ENCODE peak calls at places on chromosomes 12 and 14, in ten cellular contexts. W, I, Y, X, O, M, U, K, E and S are unnamed samples.

GRCh38 chr14:24576766-24577165 is 716 bp upstream of the CTSG start:
- DNase-seq in W (no peak), I (no peak), Y (no peak), X (no peak), O (no peak), M (no peak), U (no peak), K (no peak), E (no peak), S (no peak)

GRCh38 chr12:130155416-130156073 is 6.7 kb upstream of the FZD10 start:
- DNase-seq in W (no peak), I (peak), Y (peak), X (no peak), O (no peak), M (no peak), U (no peak), K (no peak), E (no peak), S (no peak)

GRCh38 chr12:20716037-20716436 is 20.9 kb downstream of the SLCO1C1 start:
- DNase-seq in W (no peak), I (no peak), Y (no peak), X (peak), O (peak), M (no peak), U (no peak), K (no peak), E (no peak), S (peak)

GRCh38 chr12:25276199-25276937 is 25.6 kb upstream of the KRAS start:
- DNase-seq in W (no peak), I (no peak), Y (no peak), X (no peak), O (peak), M (peak), U (peak), K (peak), E (no peak), S (peak)

GRCh38 chr12:26628234-26628633 is 204.8 kb downstream of the ITPR2 start:
- DNase-seq in W (no peak), I (no peak), Y (no peak), X (no peak), O (no peak), M (peak), U (no peak), K (no peak), E (no peak), S (no peak)

GRCh38 chr14:104217486-104218360 is 79.3 kb downstream of the KIF26A start:
- DNase-seq in W (peak), I (peak), Y (no peak), X (no peak), O (no peak), M (no peak), U (no peak), K (no peak), E (no peak), S (no peak)

GRCh38 chr14:52834440-52834842 is 43.0 kb upstream of the GNPNAT1 start:
- DNase-seq in W (no peak), I (no peak), Y (no peak), X (no peak), O (no peak), M (peak), U (peak), K (peak), E (no peak), S (no peak)

GRCh38 chr12:119797090-119797489 is 80.0 kb downstream of the CIT start:
- DNase-seq in W (no peak), I (no peak), Y (no peak), X (no peak), O (no peak), M (no peak), U (no peak), K (no peak), E (no peak), S (no peak)

GRCh38 chr12:70197362-70197744 is 45.9 kb upstream of the CNOT2 start:
- DNase-seq in W (no peak), I (no peak), Y (no peak), X (no peak), O (no peak), M (peak), U (no peak), K (no peak), E (no peak), S (no peak)

GRCh38 chr12:101685121-101685520 is 12.3 kb upstream of the CHPT1 start:
- DNase-seq in W (no peak), I (no peak), Y (no peak), X (no peak), O (no peak), M (peak), U (no peak), K (no peak), E (no peak), S (no peak)

GRCh38 chr12:72236071-72236705 is 36.0 kb upstream of the TRHDE start:
- DNase-seq in W (no peak), I (no peak), Y (no peak), X (no peak), O (no peak), M (peak), U (no peak), K (no peak), E (no peak), S (no peak)

GRCh38 chr12:132710062-132710421 is 600 bp upstream of the PGAM5 start:
- DNase-seq in W (no peak), I (no peak), Y (no peak), X (peak), O (no peak), M (no peak), U (no peak), K (no peak), E (no peak), S (peak)

GRCh38 chr12:34291426-34291901 is 269.2 kb downstream of the ALG10 start:
- DNase-seq in W (peak), I (no peak), Y (no peak), X (no peak), O (no peak), M (no peak), U (no peak), K (no peak), E (peak), S (no peak)

GRCh38 chr14:92753250-92753649 is 4.8 kb upstream of the LGMN start:
- DNase-seq in W (no peak), I (no peak), Y (peak), X (no peak), O (no peak), M (no peak), U (no peak), K (no peak), E (no peak), S (no peak)

GRCh38 chr12:69701821-69702220 is 2.7 kb upstream of the BEST3 start:
- DNase-seq in W (no peak), I (no peak), Y (no peak), X (no peak), O (no peak), M (no peak), U (no peak), K (no peak), E (no peak), S (no peak)

DNA sequence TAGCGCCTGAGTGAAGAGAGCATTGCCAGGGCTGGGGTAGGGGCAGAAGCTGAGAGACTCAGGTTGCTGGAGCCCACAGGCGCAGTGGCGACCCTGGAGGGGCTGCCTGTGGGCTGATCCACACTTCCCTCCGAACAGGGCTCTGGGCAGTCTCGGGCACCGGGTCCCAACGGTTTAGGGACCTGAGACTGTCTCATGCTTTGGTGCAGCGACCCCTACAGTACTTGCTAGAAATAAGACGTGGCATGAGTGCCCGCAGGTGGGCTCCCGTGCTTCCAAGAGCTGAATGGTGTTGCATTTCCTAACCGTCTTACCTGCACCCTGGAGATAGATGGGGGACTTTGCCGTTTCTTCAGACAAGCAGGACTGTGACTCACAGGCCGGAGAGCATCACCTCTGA is 57.4 kb downstream of the AACS start:
- DNase-seq in W (no peak), I (no peak), Y (no peak), X (peak), O (no peak), M (no peak), U (no peak), K (no peak), E (no peak), S (no peak)
- TF ChIP-seq CTCF in W (no peak), I (no peak), Y (no peak), X (peak), O (no peak), M (no peak), U (no peak), K (peak), E (no peak), S (no peak)

GRCh38 chr12:131500564-131500963 is 210.3 kb upstream of the SFSWAP start:
- DNase-seq in W (no peak), I (no peak), Y (no peak), X (no peak), O (no peak), M (no peak), U (no peak), K (no peak), E (no peak), S (no peak)
- H3K4me3 ChIP-seq in W (no peak), I (no peak), Y (no peak), X (no peak), O (no peak), M (no peak), U (no peak), K (no peak), E (no peak), S (no peak)

GRCh38 chr14:59354666-59355065 is 110.5 kb downstream of the GPR135 start:
- DNase-seq in W (no peak), I (no peak), Y (no peak), X (no peak), O (no peak), M (peak), U (no peak), K (no peak), E (no peak), S (no peak)
- TF ChIP-seq CTCF in W (no peak), I (no peak), Y (no peak), X (no peak), O (no peak), M (no peak), U (no peak), K (no peak), E (no peak), S (no peak)

GRCh38 chr12:457676-458075 is 2.1 kb upstream of the B4GALNT3 start:
- DNase-seq in W (no peak), I (no peak), Y (no peak), X (no peak), O (no peak), M (no peak), U (no peak), K (no peak), E (no peak), S (peak)

GRCh38 chr12:449203-449602 is 10.5 kb upstream of the B4GALNT3 start:
- DNase-seq in W (no peak), I (no peak), Y (no peak), X (no peak), O (no peak), M (no peak), U (no peak), K (no peak), E (no peak), S (no peak)

GRCh38 chr12:450438-450837 is 9.3 kb upstream of the B4GALNT3 start:
- DNase-seq in W (no peak), I (no peak), Y (no peak), X (no peak), O (no peak), M (no peak), U (no peak), K (no peak), E (no peak), S (no peak)

GRCh38 chr12:455821-456220 is 3.9 kb upstream of the B4GALNT3 start:
- DNase-seq in W (no peak), I (no peak), Y (no peak), X (no peak), O (no peak), M (no peak), U (no peak), K (no peak), E (no peak), S (no peak)

DNA sequence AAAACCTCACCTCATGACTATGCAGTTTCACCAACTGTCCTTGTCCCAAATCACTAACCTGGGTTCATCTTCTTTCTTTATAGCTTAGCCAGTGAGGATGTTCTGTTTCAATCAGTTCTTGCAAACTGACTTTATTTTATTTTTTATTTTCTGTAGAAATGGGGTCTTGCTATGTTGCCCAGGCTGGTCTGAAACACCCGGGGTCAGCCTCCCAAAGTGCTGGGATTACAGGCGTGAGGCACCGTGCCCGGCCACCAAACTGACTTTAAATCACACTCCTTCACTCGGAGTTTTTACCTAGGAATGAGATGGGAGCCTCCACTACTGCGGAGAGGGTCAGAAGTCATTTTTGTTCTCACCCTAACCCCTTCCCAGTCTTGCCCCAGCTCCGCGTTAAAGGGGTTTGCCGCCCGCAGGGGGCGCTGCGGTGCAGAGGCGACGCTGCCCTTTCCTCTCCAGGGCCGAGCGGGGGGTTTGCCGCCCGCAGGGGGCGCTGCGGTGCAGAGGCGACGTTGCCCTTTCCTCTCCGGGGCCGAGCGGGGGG is 7.0 kb upstream of the B4GALNT3 start:
- DNase-seq in W (peak), I (peak), Y (no peak), X (no peak), O (no peak), M (no peak), U (no peak), K (no peak), E (no peak), S (peak)
- H3K4me3 ChIP-seq in W (no peak), I (no peak), Y (no peak), X (no peak), O (no peak), M (no peak), U (no peak), K (no peak), E (no peak), S (no peak)

DNA sequence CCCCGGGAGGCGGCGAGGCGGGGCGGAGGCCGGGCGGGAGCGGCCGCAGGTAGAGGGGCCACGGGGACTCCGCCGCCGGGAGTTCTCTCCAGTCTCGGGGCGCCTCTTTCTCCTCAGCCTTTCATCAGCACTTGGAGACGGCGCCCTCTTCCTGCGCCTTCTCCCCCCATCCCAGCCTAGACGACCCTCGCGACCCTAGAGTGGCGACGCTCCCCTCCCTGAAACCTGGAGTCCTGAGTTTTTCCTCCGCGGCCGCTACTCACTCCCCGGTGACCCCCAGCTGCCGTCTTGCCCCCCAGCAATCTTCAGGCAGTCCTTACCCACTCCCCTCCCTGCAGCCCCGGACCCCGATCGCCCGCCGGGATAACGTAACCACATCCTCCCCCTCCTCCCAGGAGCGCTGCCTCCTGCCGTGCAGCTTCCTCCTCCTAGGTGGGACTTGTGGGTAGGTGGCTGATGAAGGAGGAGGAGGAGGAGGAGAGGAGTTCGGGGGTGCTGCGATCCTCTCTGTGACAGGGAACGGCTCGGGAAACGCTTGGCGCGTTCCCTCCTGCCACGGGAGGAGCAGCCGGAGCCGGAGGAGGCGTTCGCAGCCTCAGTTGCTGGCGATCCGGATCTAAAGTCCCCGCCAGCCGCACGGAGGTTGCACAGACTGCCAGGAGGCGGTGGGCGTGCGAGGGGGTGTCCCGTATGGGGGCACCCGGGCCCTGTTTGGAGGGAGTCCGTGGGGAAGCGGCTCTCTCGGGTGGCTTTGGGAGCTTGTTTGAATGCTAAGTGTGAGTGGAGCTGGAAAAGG is 889 bp downstream of the PLEKHA5 start:
- DNase-seq in W (peak), I (peak), Y (peak), X (peak), O (no peak), M (peak), U (peak), K (no peak), E (no peak), S (no peak)
- TF ChIP-seq CTCF in W (no peak), I (no peak), Y (no peak), X (no peak), O (no peak), M (no peak), U (no peak), K (peak), E (no peak), S (no peak)

GRCh38 chr14:23308721-23309445 is 2.2 kb downstream of the BCL2L2 start:
- DNase-seq in W (no peak), I (no peak), Y (no peak), X (no peak), O (no peak), M (no peak), U (no peak), K (no peak), E (no peak), S (no peak)

GRCh38 chr14:23306412-23307145 is at the start of gene BCL2L2:
- DNase-seq in W (peak), I (peak), Y (peak), X (peak), O (peak), M (peak), U (peak), K (peak), E (peak), S (peak)

GRCh38 chr14:23307146-23307447 is 464 bp downstream of the BCL2L2 start:
- DNase-seq in W (no peak), I (no peak), Y (no peak), X (no peak), O (no peak), M (no peak), U (no peak), K (no peak), E (no peak), S (no peak)

GRCh38 chr14:23306113-23306411 is 571 bp upstream of the BCL2L2 start:
- DNase-seq in W (no peak), I (no peak), Y (no peak), X (peak), O (no peak), M (no peak), U (no peak), K (no peak), E (no peak), S (no peak)

GRCh38 chr14:23307687-23308644 is 1.3 kb downstream of the BCL2L2 start:
- DNase-seq in W (no peak), I (no peak), Y (no peak), X (no peak), O (no peak), M (no peak), U (no peak), K (peak), E (no peak), S (no peak)
- H3K4me3 ChIP-seq in W (peak), I (peak), Y (peak), X (peak), O (peak), M (peak), U (no peak), K (peak), E (no peak), S (peak)

GRCh38 chr14:68660495-68660894 is 132.4 kb downstream of the ZFP36L1 start:
- DNase-seq in W (no peak), I (no peak), Y (peak), X (no peak), O (no peak), M (no peak), U (no peak), K (no peak), E (no peak), S (no peak)

GRCh38 chr14:68663385-68664076 is 129.3 kb downstream of the ZFP36L1 start:
- DNase-seq in W (no peak), I (no peak), Y (peak), X (no peak), O (no peak), M (peak), U (no peak), K (peak), E (no peak), S (peak)

GRCh38 chr14:68662395-68662794 is 130.5 kb downstream of the ZFP36L1 start:
- DNase-seq in W (no peak), I (peak), Y (peak), X (no peak), O (no peak), M (peak), U (no peak), K (no peak), E (no peak), S (no peak)

GRCh38 chr14:68659021-68659931 is 133.6 kb downstream of the ZFP36L1 start:
- DNase-seq in W (no peak), I (no peak), Y (peak), X (no peak), O (no peak), M (peak), U (peak), K (no peak), E (no peak), S (no peak)

GRCh38 chr14:68661226-68662225 is 131.3 kb downstream of the ZFP36L1 start:
- DNase-seq in W (no peak), I (peak), Y (peak), X (no peak), O (no peak), M (no peak), U (no peak), K (no peak), E (no peak), S (no peak)
- TF ChIP-seq CTCF in W (no peak), I (no peak), Y (no peak), X (no peak), O (no peak), M (no peak), U (no peak), K (no peak), E (no peak), S (no peak)

GRCh38 chr12:12721251-12721689 is 4.1 kb downstream of the CDKN1B start:
- DNase-seq in W (no peak), I (no peak), Y (no peak), X (no peak), O (no peak), M (no peak), U (no peak), K (no peak), E (no peak), S (no peak)
- H3K4me3 ChIP-seq in W (peak), I (peak), Y (peak), X (no peak), O (peak), M (peak), U (no peak), K (no peak), E (no peak), S (peak)

DNA sequence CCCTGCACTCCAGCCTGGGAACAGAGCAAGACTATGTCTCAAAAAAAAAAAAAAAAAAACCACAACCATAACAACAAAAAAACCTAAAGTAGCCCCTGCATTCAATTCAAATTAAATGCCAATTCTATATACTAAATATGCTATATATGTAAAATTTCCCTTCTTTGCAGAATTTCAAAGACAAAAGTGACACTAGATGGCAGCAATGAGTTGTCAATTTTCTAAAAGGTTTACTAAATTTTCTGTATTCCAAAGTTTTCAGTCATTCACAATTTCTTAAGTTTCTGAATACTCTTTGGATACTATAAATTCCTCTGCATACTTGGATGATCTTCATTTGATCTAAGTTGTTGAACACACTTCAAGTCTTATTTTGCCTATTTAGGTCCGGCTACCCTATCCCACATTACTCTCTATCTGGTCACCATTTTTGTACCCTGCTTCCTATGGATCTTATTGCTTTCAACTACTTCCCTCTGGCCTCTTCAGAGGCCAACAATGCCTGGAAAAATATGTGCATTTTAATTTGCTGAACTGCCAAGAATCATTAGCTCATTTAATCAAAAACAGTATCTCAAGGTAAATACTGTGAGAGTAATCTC is 27.9 kb downstream of the HNRNPC start:
- DNase-seq in W (no peak), I (no peak), Y (no peak), X (peak), O (no peak), M (peak), U (peak), K (no peak), E (no peak), S (no peak)
- TF ChIP-seq CTCF in W (peak), I (peak), Y (no peak), X (no peak), O (peak), M (peak), U (no peak), K (no peak), E (peak), S (peak)